ENCODE peak calls at places on chromosome 2, in nine cellular contexts. W is endothelial cell of umbilical vein, H is endodermal cell, G is sigmoid colon, K is transverse colon, L is cardiac fibroblast, Z is fibroblast of the aortic adventitia, E is adrenal gland, B is upper lobe of right lung. M is an unnamed sample.

GRCh38 chr2:16584094-16584493 is 81.5 kb downstream of the CYRIA start:
- DNase-seq in W (no peak), H (no peak), G (no peak), K (no peak), L (no peak), Z (no peak), E (no peak), B (no peak), M (no peak)

GRCh38 chr2:124570872-124571271 is 545.8 kb downstream of the CNTNAP5 start:
- DNase-seq in W (no peak), H (no peak), G (no peak), K (no peak), L (no peak), Z (no peak), E (no peak), B (no peak), M (no peak)

GRCh38 chr2:70496819-70497218 is 56.8 kb downstream of the TGFA start:
- DNase-seq in W (no peak), H (no peak), G (no peak), K (no peak), L (no peak), Z (no peak), E (no peak), B (no peak), M (no peak)

GRCh38 chr2:241035142-241035817 is 36.9 kb downstream of the SNED1 start:
- DNase-seq in W (no peak), H (peak), G (peak), K (no peak), L (no peak), Z (no peak), E (no peak), B (no peak), M (no peak)

GRCh38 chr2:45399040-45399784 is 211.9 kb downstream of the SRBD1 start:
- DNase-seq in W (no peak), H (no peak), G (no peak), K (no peak), L (no peak), Z (no peak), E (no peak), B (no peak), M (no peak)

GRCh38 chr2:232537079-232537478 is 2.4 kb upstream of the CHRNG start:
- DNase-seq in W (no peak), H (peak), G (peak), K (no peak), L (no peak), Z (no peak), E (no peak), B (peak), M (no peak)

GRCh38 chr2:33704352-33704751 is 105.3 kb upstream of the FAM98A start:
- DNase-seq in W (peak), H (no peak), G (no peak), K (no peak), L (no peak), Z (no peak), E (no peak), B (no peak), M (no peak)

GRCh38 chr2:46814160-46814559 is 101.4 kb downstream of the MCFD2 start:
- DNase-seq in W (peak), H (peak), G (peak), K (peak), L (peak), Z (peak), E (peak), B (no peak), M (no peak)

GRCh38 chr2:15953891-15954680 is 13.7 kb downstream of the MYCN start:
- DNase-seq in W (no peak), H (no peak), G (no peak), K (no peak), L (no peak), Z (no peak), E (no peak), B (no peak), M (no peak)

DNA sequence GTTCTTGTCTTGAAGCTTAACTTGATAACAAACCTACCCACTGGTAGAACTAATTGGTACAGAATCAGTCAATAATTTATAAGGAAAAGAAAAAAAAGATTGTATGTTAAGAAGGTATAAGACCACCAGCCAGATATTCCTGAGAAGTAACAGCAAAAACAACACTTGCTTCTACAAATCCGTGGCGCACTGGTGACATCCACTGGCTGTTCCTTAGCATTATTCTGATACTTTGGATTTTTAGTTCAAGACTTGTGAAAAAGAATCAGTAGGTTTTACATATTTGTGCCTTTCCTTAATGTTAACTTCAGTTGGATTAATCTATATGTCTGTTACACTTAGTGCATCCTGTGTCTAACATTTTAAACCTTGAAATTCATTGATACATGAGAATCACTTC is 141.8 kb downstream of the GRB14 start:
- DNase-seq in W (peak), H (peak), G (no peak), K (no peak), L (peak), Z (peak), E (no peak), B (no peak), M (no peak)
- TF ChIP-seq CTCF in W (peak), H (peak), G (peak), K (peak), L (peak), Z (peak), E (peak), B (peak), M (peak)

DNA sequence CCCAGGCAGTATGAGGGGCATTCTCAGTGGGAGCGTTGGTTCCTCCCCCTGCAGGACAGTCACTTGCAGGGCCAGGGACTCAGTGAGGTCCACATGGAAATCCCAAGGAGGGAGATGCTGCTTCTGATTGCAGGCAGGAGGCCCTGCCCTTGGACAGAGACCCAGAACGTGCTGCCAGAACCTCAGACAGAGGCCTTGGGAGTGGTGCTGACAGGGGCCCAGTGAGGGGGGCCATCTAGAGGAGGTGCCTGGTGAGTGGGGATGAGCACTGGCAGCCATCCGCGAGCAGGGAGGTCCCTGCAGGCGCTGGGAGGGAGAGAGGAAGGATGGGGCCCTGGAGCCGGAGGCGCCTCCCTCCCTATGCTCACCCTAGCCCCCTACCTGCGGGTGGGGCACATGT is 133.1 kb downstream of the DYSF start:
- DNase-seq in W (no peak), H (no peak), G (no peak), K (no peak), L (no peak), Z (no peak), E (no peak), B (no peak), M (no peak)
- TF ChIP-seq CTCF in W (no peak), H (no peak), G (no peak), K (no peak), L (no peak), Z (no peak), E (no peak), B (no peak), M (no peak)

DNA sequence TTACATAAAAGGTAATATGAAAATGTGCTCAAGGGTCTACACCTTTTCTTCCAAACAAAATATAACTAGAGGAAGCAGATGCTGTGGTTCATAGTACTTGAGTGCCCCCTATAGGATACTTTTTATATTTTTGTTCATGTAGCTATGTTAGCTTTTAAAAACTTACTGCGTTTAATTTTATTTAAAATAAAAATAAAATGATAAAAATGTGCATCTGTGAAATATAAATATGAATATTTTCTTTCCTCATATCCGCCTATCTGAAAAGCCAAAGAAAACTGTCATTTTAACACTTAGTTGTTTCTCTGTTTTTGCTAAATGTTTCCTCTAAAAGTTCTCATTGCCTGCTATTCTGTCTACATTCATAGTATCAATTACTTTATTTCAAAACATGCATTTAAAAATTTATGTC is 9.6 kb upstream of the LRP1B start:
- DNase-seq in W (peak), H (no peak), G (no peak), K (no peak), L (peak), Z (peak), E (no peak), B (no peak), M (no peak)
- TF ChIP-seq CTCF in W (peak), H (peak), G (no peak), K (peak), L (peak), Z (peak), E (peak), B (peak), M (peak)

GRCh38 chr2:236167297-236168109 is 683 bp downstream of the GBX2 start:
- DNase-seq in W (peak), H (peak), G (no peak), K (no peak), L (peak), Z (no peak), E (no peak), B (peak), M (no peak)
- TF ChIP-seq CTCF in W (peak), H (peak), G (no peak), K (no peak), L (no peak), Z (no peak), E (no peak), B (no peak), M (peak)

GRCh38 chr2:219081096-219081495 is 20.4 kb upstream of the IHH start:
- DNase-seq in W (no peak), H (peak), G (no peak), K (no peak), L (no peak), Z (no peak), E (no peak), B (no peak), M (no peak)
- TF ChIP-seq CTCF in W (no peak), H (no peak), G (no peak), K (no peak), L (no peak), Z (no peak), E (no peak), B (no peak), M (no peak)

DNA sequence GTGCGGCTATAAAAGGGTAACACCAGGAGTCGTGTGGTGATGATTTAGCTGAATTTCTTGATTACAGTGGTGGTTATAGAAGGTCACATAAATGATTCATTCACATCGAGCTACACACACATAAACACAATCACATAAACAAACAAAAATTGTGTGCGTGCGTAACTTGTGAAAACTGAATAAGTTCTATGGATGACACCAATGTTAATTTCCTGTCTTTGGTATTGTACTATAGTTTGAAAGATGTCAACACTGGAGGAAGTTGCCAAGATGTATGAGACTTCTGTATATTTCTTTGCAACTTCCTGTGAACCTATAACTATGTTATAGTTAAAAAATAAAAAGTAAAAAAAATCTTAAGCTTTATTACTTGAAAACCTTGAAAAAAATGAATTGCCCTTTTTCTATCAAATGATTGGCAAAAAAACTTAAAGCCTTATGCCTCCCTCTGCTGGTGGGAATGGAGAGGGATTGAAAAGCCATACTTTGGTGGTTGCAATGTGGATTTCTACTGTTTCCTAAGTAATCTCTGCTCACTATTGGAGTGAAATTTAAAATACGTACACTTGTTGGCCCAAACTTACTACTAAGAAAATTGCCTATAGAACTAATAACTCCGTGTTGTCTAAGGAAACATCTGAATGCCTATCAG is 227.7 kb downstream of the RPIA start:
- DNase-seq in W (peak), H (no peak), G (no peak), K (no peak), L (peak), Z (peak), E (no peak), B (no peak), M (no peak)
- TF ChIP-seq CTCF in W (peak), H (peak), G (no peak), K (peak), L (peak), Z (peak), E (peak), B (peak), M (peak)

GRCh38 chr2:68187329-68187728 is 29.6 kb downstream of the PNO1 start:
- DNase-seq in W (no peak), H (no peak), G (no peak), K (no peak), L (no peak), Z (no peak), E (no peak), B (no peak), M (no peak)

GRCh38 chr2:68190991-68191731 is 33.5 kb downstream of the PNO1 start:
- DNase-seq in W (peak), H (no peak), G (no peak), K (no peak), L (peak), Z (peak), E (no peak), B (no peak), M (peak)

GRCh38 chr2:68182902-68183301 is 25.2 kb downstream of the PNO1 start:
- DNase-seq in W (no peak), H (no peak), G (no peak), K (no peak), L (no peak), Z (no peak), E (no peak), B (no peak), M (no peak)

GRCh38 chr2:68188831-68189230 is 31.1 kb downstream of the PNO1 start:
- DNase-seq in W (no peak), H (no peak), G (no peak), K (no peak), L (no peak), Z (no peak), E (no peak), B (no peak), M (no peak)

GRCh38 chr2:68185541-68186164 is 28.0 kb downstream of the PNO1 start:
- DNase-seq in W (peak), H (peak), G (no peak), K (peak), L (peak), Z (peak), E (peak), B (peak), M (no peak)
- TF ChIP-seq CTCF in W (peak), H (peak), G (no peak), K (peak), L (peak), Z (peak), E (peak), B (peak), M (peak)

GRCh38 chr2:48467637-48468036 is 62.3 kb upstream of the STON1 start:
- DNase-seq in W (no peak), H (no peak), G (no peak), K (no peak), L (peak), Z (no peak), E (no peak), B (no peak), M (no peak)

GRCh38 chr2:48469731-48470130 is 60.2 kb upstream of the STON1 start:
- DNase-seq in W (no peak), H (no peak), G (no peak), K (no peak), L (no peak), Z (no peak), E (no peak), B (no peak), M (no peak)

GRCh38 chr2:48474599-48475298 is 55.2 kb upstream of the STON1 start:
- DNase-seq in W (no peak), H (no peak), G (no peak), K (no peak), L (peak), Z (peak), E (no peak), B (no peak), M (no peak)

DNA sequence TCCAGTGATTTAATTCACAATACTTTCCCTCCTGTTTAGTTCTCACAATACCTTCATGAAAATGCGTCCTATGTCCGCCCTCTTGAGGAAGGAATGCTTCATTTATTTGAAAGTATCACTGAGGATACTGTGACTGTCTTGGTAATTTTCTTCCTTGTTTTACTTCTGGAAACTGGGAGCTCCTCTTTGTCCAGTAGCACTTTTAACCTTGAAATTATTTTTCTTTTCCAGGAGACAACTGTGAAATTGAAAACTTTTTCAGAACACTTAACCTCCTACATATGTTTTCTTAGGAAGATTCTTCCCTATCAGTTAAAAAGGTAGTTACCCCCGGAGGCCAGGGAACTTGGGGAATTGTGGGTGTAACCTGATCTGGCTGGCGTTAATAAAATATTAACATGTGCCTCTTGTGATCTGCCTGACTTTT is 58.9 kb upstream of the STON1 start:
- DNase-seq in W (peak), H (no peak), G (no peak), K (no peak), L (peak), Z (peak), E (peak), B (no peak), M (peak)
- TF ChIP-seq CTCF in W (peak), H (peak), G (peak), K (peak), L (peak), Z (peak), E (peak), B (peak), M (peak)

DNA sequence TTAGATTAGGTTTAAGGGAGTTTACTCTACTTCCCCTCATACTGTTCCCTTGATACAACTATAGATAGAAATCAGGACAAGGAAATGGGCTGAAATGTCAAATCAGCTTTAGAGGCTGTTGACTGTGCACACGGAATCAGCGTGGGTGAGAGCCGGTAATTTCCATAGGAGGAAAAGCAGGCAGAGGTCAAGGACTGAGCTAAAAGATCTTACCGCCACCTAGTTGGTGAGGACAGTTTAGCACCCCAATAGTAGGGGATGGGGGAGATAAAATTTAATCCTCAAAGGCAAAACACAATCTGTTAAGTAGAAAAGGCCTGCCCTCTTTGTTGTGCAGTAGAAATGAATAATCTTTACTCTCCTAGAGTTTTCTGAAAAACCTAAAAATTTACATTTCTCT is 1154.5 kb upstream of the CHAC2 start:
- DNase-seq in W (no peak), H (peak), G (no peak), K (no peak), L (peak), Z (no peak), E (no peak), B (no peak), M (no peak)
- TF ChIP-seq CTCF in W (no peak), H (peak), G (no peak), K (no peak), L (no peak), Z (no peak), E (no peak), B (no peak), M (no peak)

DNA sequence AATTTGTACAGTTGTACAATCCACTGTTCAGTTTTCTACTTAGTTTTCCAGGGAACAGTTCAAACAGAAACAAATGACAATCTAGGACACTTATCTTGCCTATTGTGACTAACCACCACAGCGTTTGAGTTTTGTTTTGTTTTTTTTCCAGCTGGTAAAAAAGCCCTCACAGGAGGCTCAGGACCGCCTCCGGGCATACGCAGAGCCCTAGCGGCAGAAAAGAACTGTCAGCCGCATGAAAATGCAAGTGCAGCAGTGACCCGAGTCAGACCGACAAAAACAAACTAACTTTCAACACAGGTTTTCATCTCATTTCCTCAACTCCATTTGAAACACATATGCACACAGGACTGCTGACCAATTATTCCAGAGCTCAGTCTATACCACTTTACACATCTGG is 68.6 kb downstream of the STEAP3 start:
- DNase-seq in W (no peak), H (no peak), G (no peak), K (no peak), L (no peak), Z (no peak), E (peak), B (no peak), M (no peak)
- TF ChIP-seq CTCF in W (no peak), H (peak), G (no peak), K (no peak), L (no peak), Z (no peak), E (peak), B (peak), M (peak)

M was measured in AG09319.